ENCODE peak calls at places on chromosomes 6 and 20, in six cellular contexts. H is right cardiac atrium, F is neural progenitor cell, R is cardiac muscle cell, Q is Peyer's patch, E is adipocyte. M is an unnamed sample.

GRCh38 chr6:147689398-147689797 is 180.9 kb downstream of the SAMD5 start:
- DNase-seq in H (no peak), F (no peak), R (no peak), Q (no peak), E (no peak), M (no peak)

GRCh38 chr6:99590728-99591672 is 15.6 kb upstream of the PRDM13 start:
- DNase-seq in H (no peak), F (peak; percentile 66), R (no peak), Q (peak; percentile 48), E (no peak), M (no peak)

GRCh38 chr6:151374024-151374423 is 17.3 kb downstream of the ZBTB2 start:
- DNase-seq in H (peak; percentile 30), F (no peak), R (no peak), Q (no peak), E (no peak), M (no peak)

GRCh38 chr20:64189530-64189966 is 25.3 kb downstream of the MYT1 start:
- DNase-seq in H (no peak), F (no peak), R (no peak), Q (no peak), E (no peak), M (no peak)

GRCh38 chr6:657743-658142 is 843 bp upstream of the HUS1B start:
- DNase-seq in H (no peak), F (no peak), R (no peak), Q (no peak), E (no peak), M (no peak)

GRCh38 chr20:62642666-62643520 is 590 bp downstream of the SLCO4A1 start:
- DNase-seq in H (no peak), F (peak; percentile 57), R (peak; percentile 40), Q (peak; percentile 70), E (peak; percentile 33), M (peak; percentile 57)

GRCh38 chr6:49549691-49550412 is 616 bp upstream of the C6orf141 start:
- DNase-seq in H (no peak), F (peak; percentile 25), R (no peak), Q (no peak), E (peak; percentile 4), M (no peak)

GRCh38 chr6:127516676-127517273 is 2.4 kb downstream of the MTCL3 start:
- DNase-seq in H (no peak), F (peak; percentile 76), R (peak; percentile 34), Q (no peak), E (peak; percentile 67), M (no peak)

GRCh38 chr6:146670161-146670560 is 71.4 kb downstream of the ADGB start:
- DNase-seq in H (no peak), F (no peak), R (no peak), Q (no peak), E (no peak), M (no peak)

GRCh38 chr6:37819802-37820712 is 530 bp downstream of the ZFAND3 start:
- DNase-seq in H (peak; percentile 73), F (peak; percentile 37), R (peak; percentile 60), Q (peak; percentile 63), E (peak; percentile 90), M (peak; percentile 67)

GRCh38 chr20:58721951-58722371 is 29.4 kb downstream of the NPEPL1 start:
- DNase-seq in H (peak; percentile 18), F (no peak), R (no peak), Q (no peak), E (no peak), M (no peak)

GRCh38 chr6:13711384-13711725 is 280 bp downstream of the RANBP9 start:
- DNase-seq in H (no peak), F (no peak), R (no peak), Q (no peak), E (no peak), M (no peak)

GRCh38 chr6:80366721-80367120 is 260.2 kb downstream of the BCKDHB start:
- DNase-seq in H (peak; percentile 50), F (no peak), R (peak; percentile 94), Q (no peak), E (no peak), M (no peak)

GRCh38 chr6:35481215-35481614 is 13.0 kb downstream of the RPL10A start:
- DNase-seq in H (no peak), F (no peak), R (no peak), Q (no peak), E (no peak), M (no peak)

GRCh38 chr6:169832247-169832948 is 81.0 kb downstream of the ERMARD start:
- DNase-seq in H (no peak), F (no peak), R (no peak), Q (no peak), E (no peak), M (no peak)

GRCh38 chr6:169794317-169795055 is 43.1 kb downstream of the ERMARD start:
- DNase-seq in H (no peak), F (no peak), R (no peak), Q (peak; percentile 44), E (no peak), M (no peak)

GRCh38 chr20:11917663-11918062 is at the start of gene BTBD3:
- DNase-seq in H (peak; percentile 57), F (peak; percentile 16), R (peak; percentile 30), Q (no peak), E (peak; percentile 21), M (no peak)

GRCh38 chr6:158324136-158324535 is 11.9 kb downstream of the TULP4 start:
- DNase-seq in H (no peak), F (no peak), R (no peak), Q (no peak), E (no peak), M (no peak)

GRCh38 chr6:144582939-144583613 is 297.9 kb downstream of the UTRN start:
- DNase-seq in H (peak; percentile 27), F (peak; percentile 27), R (peak; percentile 24), Q (peak; percentile 51), E (no peak), M (peak; percentile 66)

GRCh38 chr6:111823012-111823411 is 50.2 kb downstream of the FYN start:
- DNase-seq in H (no peak), F (no peak), R (no peak), Q (no peak), E (no peak), M (no peak)
- H3K4me1 ChIP-seq in H (peaks cover 14% of the 10 kb centered on the region), F (no peaks in the 10 kb centered on the region), R (no peaks in the 10 kb centered on the region), Q (no peaks in the 10 kb centered on the region), E (peaks cover 58% of the 10 kb centered on the region), M (peaks cover 82% of the 10 kb centered on the region)

DNA sequence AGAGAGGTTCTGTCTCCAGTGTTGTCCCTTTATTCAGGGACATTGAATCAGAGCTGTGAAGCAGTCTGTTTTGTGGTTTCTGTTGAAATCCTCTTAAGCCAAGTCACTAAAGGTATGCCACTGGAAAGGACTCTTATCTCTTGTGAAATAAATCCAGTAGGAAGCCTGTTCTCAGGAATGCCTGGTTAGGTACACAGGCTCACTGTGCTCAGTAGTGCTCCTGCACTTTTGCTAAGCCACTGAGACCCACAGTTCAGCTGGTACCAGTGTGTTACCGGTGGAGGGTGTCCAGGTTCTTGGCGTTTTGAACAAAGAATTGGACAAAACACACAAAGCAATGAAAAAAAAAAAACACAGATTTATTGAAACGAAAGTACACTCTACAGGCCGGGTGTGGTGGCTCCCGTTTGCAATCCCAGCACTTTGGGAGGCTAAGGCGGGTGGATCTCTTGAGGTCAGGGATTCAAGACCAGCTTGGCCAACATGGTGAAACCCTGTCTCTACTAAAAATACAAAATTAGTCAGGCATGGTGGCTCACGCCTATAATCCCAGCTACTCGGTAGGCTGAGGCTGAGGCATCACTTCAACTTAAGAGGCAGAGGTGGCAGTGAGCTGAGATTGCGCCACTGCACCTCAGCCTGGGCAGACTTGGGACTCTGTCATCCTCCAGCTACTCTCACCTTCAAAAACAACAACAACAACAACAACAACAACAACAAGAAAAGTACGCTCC is 186.1 kb downstream of the JARID2 start:
- DNase-seq in H (no peak), F (peak; percentile 67), R (peak; percentile 67), Q (no peak), E (peak; percentile 50), M (no peak)
- H3K4me1 ChIP-seq in H (peaks cover 25% of the 10 kb centered on the region), F (peaks cover 57% of the 10 kb centered on the region), R (peaks cover 64% of the 10 kb centered on the region), Q (no peaks in the 10 kb centered on the region), E (peaks cover 51% of the 10 kb centered on the region), M (peaks cover 78% of the 10 kb centered on the region)

GRCh38 chr20:49891486-49891885 is 23.8 kb downstream of the SPATA2 start:
- DNase-seq in H (no peak), F (no peak), R (no peak), Q (no peak), E (no peak), M (no peak)

GRCh38 chr20:49889245-49889942 is 25.9 kb downstream of the SPATA2 start:
- DNase-seq in H (no peak), F (no peak), R (no peak), Q (no peak), E (no peak), M (no peak)

GRCh38 chr20:49892260-49893216 is 22.8 kb downstream of the SPATA2 start:
- DNase-seq in H (peak; percentile 58), F (no peak), R (peak; percentile 51), Q (no peak), E (no peak), M (no peak)

GRCh38 chr20:49889943-49890650 is 25.2 kb downstream of the SPATA2 start:
- DNase-seq in H (no peak), F (no peak), R (no peak), Q (no peak), E (no peak), M (no peak)

GRCh38 chr20:49890651-49891361 is 24.5 kb downstream of the SPATA2 start:
- DNase-seq in H (no peak), F (peak; percentile 27), R (peak; percentile 23), Q (no peak), E (no peak), M (no peak)
- H3K4me1 ChIP-seq in H (peaks cover 14% of the 10 kb centered on the region), F (peaks cover 26% of the 10 kb centered on the region), R (peaks cover 37% of the 10 kb centered on the region), Q (no peaks in the 10 kb centered on the region), E (peaks cover 39% of the 10 kb centered on the region), M (peaks cover 23% of the 10 kb centered on the region)

GRCh38 chr6:129678463-129678862 is 31.5 kb downstream of the ARHGAP18 start:
- DNase-seq in H (no peak), F (no peak), R (no peak), Q (no peak), E (no peak), M (no peak)

GRCh38 chr6:129672883-129673631 is 36.9 kb downstream of the ARHGAP18 start:
- DNase-seq in H (no peak), F (no peak), R (no peak), Q (no peak), E (peak; percentile 73), M (peak; percentile 19)

GRCh38 chr6:129677634-129678325 is 32.2 kb downstream of the ARHGAP18 start:
- DNase-seq in H (no peak), F (no peak), R (no peak), Q (no peak), E (no peak), M (no peak)

GRCh38 chr6:129673758-129674157 is 36.2 kb downstream of the ARHGAP18 start:
- DNase-seq in H (no peak), F (no peak), R (no peak), Q (no peak), E (peak; percentile 39), M (no peak)

DNA sequence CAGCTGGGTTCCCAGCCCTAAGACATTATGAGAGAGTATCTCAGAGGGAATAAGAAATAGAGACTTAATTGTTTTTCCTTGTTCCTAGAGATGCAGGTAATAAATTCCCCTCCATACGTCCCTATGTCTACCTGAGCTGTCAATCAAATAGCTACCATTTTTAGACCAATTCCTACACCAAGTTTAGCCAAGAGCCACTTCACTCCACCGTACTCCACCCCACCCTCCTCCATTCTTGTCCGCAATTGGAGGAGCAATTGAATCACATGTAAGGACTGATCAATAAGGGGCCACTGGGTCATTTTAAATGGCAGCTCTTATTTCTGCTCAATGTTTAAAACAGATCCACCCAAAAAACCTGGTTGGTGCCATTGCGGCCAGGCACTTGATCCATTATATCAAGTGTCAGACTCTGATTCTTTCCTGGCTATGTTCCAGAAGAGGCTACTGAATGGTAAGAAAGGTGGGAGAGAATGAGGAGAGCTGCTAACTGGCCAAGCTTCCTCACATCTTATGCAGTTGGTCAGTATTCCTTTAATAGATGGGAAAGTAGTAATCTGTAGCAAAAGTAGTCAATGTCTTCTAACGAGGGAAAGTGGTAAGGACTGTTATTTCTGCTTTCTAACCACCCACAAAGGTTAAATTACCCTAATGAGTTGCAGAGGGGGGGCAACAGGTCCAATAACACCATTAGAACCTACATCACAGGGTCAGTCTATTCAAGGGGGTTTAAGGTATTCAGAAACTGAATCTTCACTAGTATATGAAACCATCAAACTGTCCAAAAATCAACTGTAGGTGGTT is 34.1 kb downstream of the ARHGAP18 start:
- DNase-seq in H (no peak), F (no peak), R (no peak), Q (no peak), E (no peak), M (no peak)
- H3K4me1 ChIP-seq in H (peaks cover 2% of the 10 kb centered on the region), F (no peaks in the 10 kb centered on the region), R (peaks cover 6% of the 10 kb centered on the region), Q (no peaks in the 10 kb centered on the region), E (peaks cover 74% of the 10 kb centered on the region), M (peaks cover 40% of the 10 kb centered on the region)

M was measured in CD4-positive, alpha-beta memory T cell.